ENCODE peak calls at places on chromosomes 11 and 22, in four cellular contexts. One of them, this sample, is unnamed.
A peak's percentile ranks its signal among the peaks of the same experiment; 100 is the strongest.

GRCh38 chr11:91794146-91794545 is 430.5 kb upstream of the FAT3 start:
- DNase-seq in A549: no peak
- DNase-seq in BJ: no peak
- DNase-seq in spleen: no peak
- DNase-seq in this sample: no peak

GRCh38 chr11:76510060-76511047 is 65.5 kb downstream of the EMSY start:
- DNase-seq in A549: peak; percentile 10
- DNase-seq in BJ: peak; percentile 12
- DNase-seq in spleen: no peak
- DNase-seq in this sample: peak; percentile 22

GRCh38 chr11:107666911-107667568 is 44.8 kb downstream of the SLN start:
- DNase-seq in A549: no peak
- DNase-seq in BJ: no peak
- DNase-seq in spleen: no peak
- DNase-seq in this sample: no peak

GRCh38 chr22:31937328-31937727 is 7.0 kb upstream of the YWHAH start:
- DNase-seq in A549: no peak
- DNase-seq in BJ: no peak
- DNase-seq in spleen: peak; percentile 43
- DNase-seq in this sample: no peak

GRCh38 chr11:68658097-68658496 is 26.2 kb upstream of the GAL start:
- DNase-seq in A549: no peak
- DNase-seq in BJ: no peak
- DNase-seq in spleen: no peak
- DNase-seq in this sample: no peak

GRCh38 chr11:86800956-86801264 is 568 bp downstream of the PRSS23 start:
- DNase-seq in A549: no peak
- DNase-seq in BJ: no peak
- DNase-seq in spleen: no peak
- DNase-seq in this sample: no peak

GRCh38 chr11:60914620-60915249 is 777 bp downstream of the TMEM109 start:
- DNase-seq in A549: no peak
- DNase-seq in BJ: no peak
- DNase-seq in spleen: no peak
- DNase-seq in this sample: no peak

GRCh38 chr11:69657456-69657910 is 16.5 kb downstream of the CCND1 start:
- DNase-seq in A549: no peak
- DNase-seq in BJ: no peak
- DNase-seq in spleen: peak; percentile 62
- DNase-seq in this sample: no peak

GRCh38 chr11:129853508-129854228 is 38.0 kb downstream of the TMEM45B start:
- DNase-seq in A549: peak; percentile 48
- DNase-seq in BJ: no peak
- DNase-seq in spleen: no peak
- DNase-seq in this sample: no peak

GRCh38 chr22:33803371-33803770 is 116.9 kb downstream of the LARGE1 start:
- DNase-seq in A549: peak; percentile 7
- DNase-seq in BJ: peak; percentile 97
- DNase-seq in spleen: no peak
- DNase-seq in this sample: peak; percentile 10

GRCh38 chr11:2701898-2702434 is 2.2 kb upstream of the KCNQ1OT1 start:
- DNase-seq in A549: no peak
- DNase-seq in BJ: no peak
- DNase-seq in spleen: peak; percentile 42
- DNase-seq in this sample: no peak

GRCh38 chr11:69480547-69481392 is 693 bp upstream of the LINC01488 start:
- DNase-seq in A549: peak; percentile 69
- DNase-seq in BJ: no peak
- DNase-seq in spleen: peak; percentile 59
- DNase-seq in this sample: no peak

GRCh38 chr22:45071618-45072017 is 61.8 kb upstream of the PHF21B start:
- DNase-seq in A549: no peak
- DNase-seq in BJ: no peak
- DNase-seq in spleen: no peak
- DNase-seq in this sample: no peak

GRCh38 chr11:10051868-10052586 is 242.0 kb downstream of the SBF2 start:
- DNase-seq in A549: no peak
- DNase-seq in BJ: no peak
- DNase-seq in spleen: no peak
- DNase-seq in this sample: no peak

GRCh38 chr11:122977455-122978302 is 4.0 kb downstream of the BSX start:
- DNase-seq in A549: no peak
- DNase-seq in BJ: no peak
- DNase-seq in spleen: no peak
- DNase-seq in this sample: no peak

GRCh38 chr11:44561275-44561781 is 4.1 kb upstream of the CD82 start:
- DNase-seq in A549: no peak
- DNase-seq in BJ: no peak
- DNase-seq in spleen: no peak
- DNase-seq in this sample: no peak

GRCh38 chr22:37659066-37659896 is 758 bp downstream of the PDXP start:
- DNase-seq in A549: no peak
- DNase-seq in BJ: no peak
- DNase-seq in spleen: peak; percentile 90
- DNase-seq in this sample: no peak

GRCh38 chr22:25564320-25564978 is at the start of gene GRK3:
- DNase-seq in A549: peak; percentile 59
- DNase-seq in BJ: no peak
- DNase-seq in spleen: peak; percentile 93
- DNase-seq in this sample: no peak

GRCh38 chr11:129277216-129277838 is 85.2 kb upstream of the ARHGAP32 start:
- DNase-seq in A549: no peak
- DNase-seq in BJ: no peak
- DNase-seq in spleen: no peak
- DNase-seq in this sample: no peak

GRCh38 chr11:116226731-116227130 is 546.1 kb downstream of the BUD13 start:
- DNase-seq in A549: no peak
- DNase-seq in BJ: no peak
- DNase-seq in spleen: peak; percentile 45
- DNase-seq in this sample: no peak

GRCh38 chr11:60984616-60985015 is 13.1 kb downstream of the CD6 start:
- DNase-seq in A549: no peak
- DNase-seq in BJ: no peak
- DNase-seq in spleen: no peak
- DNase-seq in this sample: no peak

GRCh38 chr11:68890490-68891231 is 13.0 kb downstream of the MRPL21 start:
- DNase-seq in A549: no peak
- DNase-seq in BJ: peak; percentile 84
- DNase-seq in spleen: peak; percentile 61
- DNase-seq in this sample: no peak

GRCh38 chr22:35622132-35622913 is 5.2 kb upstream of the MB start:
- DNase-seq in A549: peak; percentile 75
- DNase-seq in BJ: no peak
- DNase-seq in spleen: no peak
- DNase-seq in this sample: no peak

GRCh38 chr11:88179141-88179540 is 3.9 kb upstream of the RAB38 start:
- DNase-seq in A549: no peak
- DNase-seq in BJ: no peak
- DNase-seq in spleen: no peak
- DNase-seq in this sample: peak; percentile 53

GRCh38 chr11:86923993-86924766 is 31.0 kb downstream of the FZD4 start:
- DNase-seq in A549: no peak
- DNase-seq in BJ: no peak
- DNase-seq in spleen: no peak
- DNase-seq in this sample: peak; percentile 97

GRCh38 chr11:66002648-66003225 is 434 bp downstream of the BANF1 start:
- DNase-seq in A549: peak; percentile 52
- DNase-seq in BJ: no peak
- DNase-seq in spleen: no peak
- DNase-seq in this sample: no peak

GRCh38 chr11:14423633-14424032 is 64.7 kb upstream of the RRAS2 start:
- DNase-seq in A549: no peak
- DNase-seq in BJ: no peak
- DNase-seq in spleen: no peak
- DNase-seq in this sample: no peak

GRCh38 chr11:14422814-14423182 is 63.8 kb upstream of the RRAS2 start:
- DNase-seq in A549: no peak
- DNase-seq in BJ: no peak
- DNase-seq in spleen: no peak
- DNase-seq in this sample: no peak

GRCh38 chr11:14424096-14424495 is 65.1 kb upstream of the RRAS2 start:
- DNase-seq in A549: no peak
- DNase-seq in BJ: no peak
- DNase-seq in spleen: no peak
- DNase-seq in this sample: no peak

GRCh38 chr11:14420223-14420622 is 61.2 kb upstream of the RRAS2 start:
- DNase-seq in A549: no peak
- DNase-seq in BJ: no peak
- DNase-seq in spleen: no peak
- DNase-seq in this sample: no peak

DNA sequence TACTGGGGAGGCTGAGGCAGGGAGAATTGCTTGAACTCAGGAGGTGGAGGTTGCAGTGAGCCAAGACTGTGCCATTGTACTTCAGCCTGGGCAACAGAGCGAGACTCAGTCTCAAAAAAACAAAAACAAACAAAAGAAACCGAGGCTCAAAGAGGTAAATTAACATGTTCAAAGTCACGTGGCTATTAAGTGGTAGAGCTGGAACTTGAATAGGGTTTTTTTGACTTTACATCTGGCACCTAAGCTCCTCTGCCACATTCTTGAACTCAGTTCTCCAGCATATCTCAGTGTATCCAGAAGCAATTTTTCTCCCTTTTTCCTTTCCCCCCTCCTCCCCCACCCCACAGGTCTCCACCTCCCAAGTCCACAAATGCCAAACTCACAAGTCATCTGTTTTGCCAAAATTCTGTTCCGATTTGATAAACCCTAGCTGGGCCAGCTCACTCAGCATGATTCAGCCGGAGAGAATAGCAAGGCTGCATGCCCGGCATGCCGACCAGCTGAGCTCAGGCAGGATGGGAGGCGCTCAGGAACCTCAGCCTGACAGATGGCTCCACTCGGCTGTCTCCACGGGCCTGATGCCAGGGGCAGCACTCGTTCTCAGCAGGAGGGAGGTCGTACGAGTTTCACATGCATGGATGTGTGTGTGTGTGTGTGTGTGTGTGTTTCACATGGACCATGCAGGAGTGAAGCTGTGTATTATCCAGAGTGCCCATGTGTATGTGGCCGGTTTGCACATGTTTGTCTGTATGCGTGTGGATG is 63.2 kb upstream of the RRAS2 start:
- DNase-seq in A549: peak; percentile 88
- DNase-seq in BJ: peak; percentile 98
- DNase-seq in spleen: peak; percentile 81
- DNase-seq in this sample: peak; percentile 98
- H3K4me3 ChIP-seq in A549: no peak overlapping the region
- H3K4me3 ChIP-seq in BJ: no peak overlapping the region
- H3K4me3 ChIP-seq in spleen: no peak overlapping the region
- H3K4me3 ChIP-seq in this sample: no peak overlapping the region

DNA sequence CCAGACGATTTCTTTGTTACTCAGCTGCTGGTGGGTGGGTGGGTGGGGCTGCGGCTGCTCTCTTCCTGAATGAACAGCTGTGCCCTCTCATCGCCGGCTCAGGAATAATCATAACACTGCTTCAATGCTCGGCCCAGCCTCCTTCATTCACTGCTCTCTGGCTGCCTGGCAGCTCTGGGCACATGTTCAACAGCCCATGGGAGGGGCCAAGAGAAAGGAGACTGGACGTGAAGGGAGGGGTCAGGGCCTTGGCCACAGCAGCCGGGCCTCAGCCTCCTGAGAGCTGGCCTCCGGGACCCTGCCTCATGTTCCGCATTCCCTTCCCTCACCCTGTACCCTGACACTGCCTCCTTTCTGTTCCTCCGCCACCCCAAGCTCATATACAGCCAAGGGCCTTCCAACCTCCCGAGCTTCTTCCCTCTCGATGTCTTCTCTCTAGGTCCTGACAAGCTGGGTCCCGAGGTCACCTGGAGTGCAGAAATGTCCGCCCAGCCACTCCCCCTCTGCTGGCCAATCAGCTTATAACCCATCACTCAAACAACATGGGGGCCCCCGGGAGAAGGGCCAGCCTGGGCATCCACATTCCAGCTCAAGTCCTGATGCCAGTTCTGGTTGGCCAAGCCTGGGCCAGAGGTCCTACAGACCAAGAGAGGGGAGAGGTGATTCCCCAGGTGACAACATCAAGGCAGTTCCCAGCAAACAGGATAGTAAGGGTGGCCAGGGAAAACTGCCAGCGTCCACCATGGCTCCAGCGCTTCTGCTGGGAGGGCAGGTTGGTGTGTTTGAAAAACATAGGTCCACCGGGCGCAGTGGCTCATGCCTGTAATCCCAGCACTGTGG is 3.2 kb upstream of the CSDC2 start:
- DNase-seq in A549: no peak
- DNase-seq in BJ: no peak
- DNase-seq in spleen: no peak
- DNase-seq in this sample: no peak
- H3K4me3 ChIP-seq in A549: no peak overlapping the region
- H3K4me3 ChIP-seq in BJ: no peak overlapping the region
- H3K4me3 ChIP-seq in spleen: no peak overlapping the region
- H3K4me3 ChIP-seq in this sample: no peak overlapping the region

DNA sequence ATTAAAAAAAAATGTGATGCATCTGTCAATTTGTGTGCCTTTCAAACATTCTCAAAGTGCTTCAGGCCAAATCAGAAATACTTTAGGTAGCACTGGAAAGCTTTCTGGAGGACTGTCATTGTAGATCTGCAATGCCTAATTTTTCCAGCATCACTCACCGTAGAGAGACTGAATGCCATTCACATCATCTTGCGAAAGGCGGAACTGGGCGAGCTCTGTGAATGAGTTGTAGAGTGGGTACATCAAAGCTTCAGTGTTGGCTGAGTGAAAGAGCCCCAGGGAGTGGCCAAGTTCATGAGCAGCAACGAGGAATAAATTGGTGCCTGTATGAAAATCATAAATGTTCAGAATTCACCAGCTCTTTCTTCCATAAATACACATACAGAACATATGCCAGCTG is 4.0 kb downstream of the MMP10 start:
- DNase-seq in A549: no peak
- DNase-seq in BJ: no peak
- DNase-seq in spleen: no peak
- DNase-seq in this sample: no peak
- H3K4me3 ChIP-seq in A549: no peak overlapping the region
- H3K4me3 ChIP-seq in BJ: no peak overlapping the region
- H3K4me3 ChIP-seq in spleen: no peak overlapping the region
- H3K4me3 ChIP-seq in this sample: no peak overlapping the region

DNA sequence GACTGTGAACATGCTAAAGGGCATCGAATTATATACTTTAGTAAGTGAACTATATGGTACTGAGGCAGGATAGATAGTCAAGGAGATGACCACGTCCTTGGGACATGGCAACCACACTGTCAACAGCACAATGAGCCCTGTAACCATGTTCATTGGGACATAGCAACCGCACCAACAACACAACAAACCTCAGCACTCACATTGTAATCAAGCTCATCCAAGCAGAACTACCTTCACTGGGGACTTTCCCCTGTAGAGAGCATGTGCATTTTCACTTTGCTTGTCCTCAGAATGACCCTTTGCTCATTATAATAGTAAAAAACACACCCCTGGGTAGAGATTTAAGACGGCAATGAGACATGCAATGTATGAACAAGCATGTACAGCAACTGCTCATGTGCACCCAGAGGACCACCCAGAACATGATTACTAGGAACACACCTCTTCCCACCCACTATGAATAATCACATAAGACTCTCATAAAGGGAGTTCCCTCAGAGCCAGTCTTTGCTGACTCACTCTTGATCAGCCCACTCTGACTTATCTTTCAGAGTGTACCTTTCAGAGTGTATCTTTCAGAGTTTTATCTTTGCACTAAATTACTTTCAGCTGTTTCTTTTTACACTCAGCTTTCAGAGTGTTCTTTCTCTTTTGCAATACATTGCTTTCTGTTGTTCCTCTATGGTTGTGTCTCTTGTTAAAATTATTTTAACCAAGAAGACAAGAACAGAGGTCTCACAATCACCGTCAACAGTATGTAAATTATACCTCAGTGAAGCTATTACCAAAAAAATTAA is 4.1 kb upstream of the PLAAT2 start:
- DNase-seq in A549: peak; percentile 95
- DNase-seq in BJ: peak; percentile 61
- DNase-seq in spleen: no peak
- DNase-seq in this sample: peak; percentile 99
- H3K4me3 ChIP-seq in A549: no peak overlapping the region
- H3K4me3 ChIP-seq in BJ: no peak overlapping the region
- H3K4me3 ChIP-seq in spleen: no peak overlapping the region
- H3K4me3 ChIP-seq in this sample: no peak overlapping the region